ENCODE peak calls at places on chromosomes 5 and 9, in four cellular contexts. B is ovary, L is H1, M is K562. A is an unnamed sample. For H3K36me3, the result is how much of the 10 kb centered on the place peaks cover.

GRCh38 chr5:168637281-168637680 is 58.1 kb upstream of the PANK3 start:
- DNase-seq in M (no peak), L (no peak), B (no peak), A (no peak)

GRCh38 chr5:17257705-17258273 is 40.4 kb downstream of the BASP1 start:
- DNase-seq in B (no peak), M (no peak), L (no peak), A (no peak)

GRCh38 chr9:134053941-134054761 is 13.7 kb downstream of the BRD3 start:
- DNase-seq in B (no peak), L (no peak), M (no peak), A (peak)

GRCh38 chr9:120609636-120610035 is 29.7 kb upstream of the CDK5RAP2 start:
- DNase-seq in M (no peak), B (no peak), L (no peak), A (no peak)

GRCh38 chr5:151720195-151720594 is 33.5 kb upstream of the SPARC start:
- DNase-seq in M (no peak), L (no peak), B (no peak), A (no peak)

GRCh38 chr5:88964831-88965230 is 81.8 kb upstream of the MEF2C start:
- DNase-seq in L (no peak), B (no peak), M (no peak), A (no peak)

GRCh38 chr9:16656432-16657169 is 213.9 kb downstream of the BNC2 start:
- DNase-seq in M (no peak), L (no peak), B (no peak), A (no peak)

GRCh38 chr9:93479726-93480125 is 26.3 kb upstream of the FAM120AOS start:
- DNase-seq in L (no peak), B (no peak), M (no peak), A (no peak)

GRCh38 chr5:146890733-146891440 is 12.3 kb upstream of the PPP2R2B start:
- DNase-seq in B (no peak), L (no peak), M (no peak), A (no peak)

GRCh38 chr5:176691524-176691923 is 44.2 kb downstream of the TSPAN17 start:
- DNase-seq in B (no peak), L (no peak), M (no peak), A (no peak)

GRCh38 chr5:132076202-132076830 is 2.7 kb downstream of the CSF2 start:
- DNase-seq in L (no peak), B (no peak), M (no peak), A (no peak)

GRCh38 chr9:116476002-116476401 is 211.1 kb upstream of the TRIM32 start:
- DNase-seq in L (no peak), M (no peak), B (no peak), A (no peak)

GRCh38 chr5:75053286-75054109 is 1.1 kb upstream of the GCNT4 start:
- DNase-seq in M (no peak), L (no peak), B (peak), A (peak)
- TF ChIP-seq POLR2A in M (no peak), L (no peak), B (no peak), A (peak)

GRCh38 chr9:18746631-18747030 is 272.7 kb downstream of the ADAMTSL1 start:
- DNase-seq in B (no peak), M (no peak), L (no peak), A (no peak)
- TF ChIP-seq EP300 in B (no peak), M (no peak), L (no peak), A (no peak)

GRCh38 chr5:173913686-173914321 is 25.7 kb downstream of the CPEB4 start:
- DNase-seq in M (no peak), B (no peak), L (no peak), A (no peak)
- H3K36me3 ChIP-seq in M (under half), B (under half), L (under half), A (under half)

GRCh38 chr5:153770066-153770465 is 268.6 kb downstream of the FAM114A2 start:
- DNase-seq in M (no peak), B (no peak), L (no peak), A (no peak)

DNA sequence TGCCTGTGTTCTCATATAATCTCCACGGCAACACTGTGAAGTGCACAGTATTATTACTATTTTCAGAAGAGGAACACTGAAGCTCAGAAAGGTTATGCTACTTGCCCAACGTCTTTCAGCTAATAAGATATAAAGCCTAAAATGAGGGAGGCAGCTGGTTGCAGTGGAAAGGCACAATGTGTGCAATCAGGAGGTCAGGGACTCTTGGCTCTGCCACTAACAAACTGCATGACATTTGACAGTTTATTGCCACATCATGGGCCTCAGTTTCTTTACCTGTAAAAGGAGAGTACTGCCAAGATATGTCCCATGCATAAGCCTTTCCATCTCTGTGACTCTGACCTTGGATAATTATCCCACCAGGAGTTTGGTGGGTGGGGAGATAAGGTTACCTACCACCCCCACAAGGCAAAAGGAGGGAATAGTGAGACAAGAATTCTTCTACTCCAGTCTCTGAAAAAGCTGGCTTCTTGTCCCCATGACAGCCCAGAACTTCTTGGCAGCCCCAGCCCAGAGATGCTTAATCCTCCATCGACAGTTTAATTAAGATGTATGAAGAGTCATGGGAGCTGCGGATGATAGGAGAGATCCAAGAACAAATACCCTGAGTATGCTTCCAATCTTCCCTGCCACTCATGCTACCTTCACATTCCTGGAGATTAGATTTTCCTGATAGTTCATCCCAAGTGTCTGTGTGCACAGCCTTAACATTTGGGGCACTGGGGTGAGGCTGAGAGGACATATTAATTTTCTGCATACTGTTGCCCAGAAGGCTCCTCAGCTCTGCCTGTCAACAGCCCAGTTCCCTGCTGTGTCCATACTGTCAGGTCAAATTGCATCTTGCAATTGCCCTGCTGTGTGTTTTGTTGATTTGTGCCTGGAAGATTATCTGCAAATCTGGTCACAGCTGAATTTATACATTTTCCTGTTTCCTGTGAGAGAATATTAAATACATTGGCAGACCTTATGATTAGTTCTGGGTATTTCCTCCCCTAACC is 271.2 kb downstream of the FAM114A2 start:
- DNase-seq in M (no peak), B (no peak), L (no peak), A (no peak)
- TF ChIP-seq POLR2A in M (no peak), B (no peak), L (no peak), A (no peak)

DNA sequence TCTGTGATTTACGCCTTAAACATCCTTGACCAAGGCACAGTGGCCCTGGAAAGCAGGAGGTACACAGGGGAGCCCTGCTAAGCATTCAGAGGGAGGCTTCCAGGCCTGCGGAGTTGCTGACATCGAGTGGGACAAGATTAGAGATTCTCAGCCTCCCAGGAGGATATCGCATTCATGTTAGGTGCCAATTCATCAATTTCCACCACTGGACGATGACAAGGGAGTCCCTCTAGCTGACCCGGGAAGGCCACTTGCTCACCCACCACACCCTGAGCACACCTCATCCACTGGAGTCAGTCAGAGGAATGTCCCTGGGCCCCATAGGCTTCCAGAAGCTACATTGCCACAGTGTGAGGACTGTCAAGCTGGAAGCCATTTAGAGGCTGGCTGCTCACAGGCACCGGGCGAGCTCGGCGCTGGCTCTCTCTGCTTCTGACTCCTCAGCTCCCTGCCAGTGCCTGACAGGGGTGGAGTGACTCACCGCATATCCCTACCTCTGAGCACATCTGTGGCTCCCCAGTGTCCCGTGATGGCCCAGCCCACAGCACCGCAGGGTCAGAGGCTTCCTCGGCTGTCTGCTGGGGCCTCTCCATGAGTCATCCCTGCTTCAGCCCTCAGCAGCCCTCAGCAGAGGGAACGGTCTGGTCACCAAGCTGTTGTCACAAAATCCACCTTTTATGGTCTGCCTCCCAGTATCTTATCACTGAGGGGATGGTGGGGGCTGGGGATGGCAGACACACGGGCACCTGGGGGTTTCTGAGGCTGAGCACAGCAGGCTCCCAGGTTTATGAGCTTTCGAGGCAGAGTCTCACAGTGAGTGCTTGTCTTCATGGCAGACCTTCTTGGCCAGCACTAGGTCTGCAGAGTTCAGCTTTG is 117.5 kb downstream of the ZNF608 start:
- DNase-seq in M (peak), B (peak), L (peak), A (no peak)
- TF ChIP-seq EP300 in M (peak), B (no peak), L (no peak), A (no peak)

GRCh38 chr9:98019098-98019497 is 36.0 kb downstream of the ANP32B start:
- DNase-seq in B (no peak), M (no peak), L (no peak), A (no peak)

GRCh38 chr9:98020471-98021145 is 35.9 kb upstream of the NANS start:
- DNase-seq in M (no peak), B (no peak), L (no peak), A (no peak)

GRCh38 chr9:98016137-98016680 is 33.1 kb downstream of the ANP32B start:
- DNase-seq in B (no peak), M (no peak), L (no peak), A (no peak)

GRCh38 chr9:98018347-98018746 is 35.2 kb downstream of the ANP32B start:
- DNase-seq in L (no peak), B (no peak), M (no peak), A (no peak)

GRCh38 chr9:98017306-98017705 is 34.2 kb downstream of the ANP32B start:
- DNase-seq in B (no peak), L (no peak), M (no peak), A (no peak)
- H3K36me3 ChIP-seq in B (under half), L (under half), M (half or more), A (under half)

GRCh38 chr5:138469540-138470321 is 4.5 kb downstream of the EGR1 start:
- DNase-seq in B (no peak), M (no peak), L (peak), A (peak)
- TF ChIP-seq POLR2A in B (no peak), M (peak), L (no peak), A (peak)

A was measured in transverse colon.